ENCODE peak calls at places on chromosome 10, in ten cellular contexts. I is IMR-90, M is right atrium auricular region, W is mucosa of descending colon, S is sigmoid colon, J is fibroblast of the aortic adventitia, P is GM12865, A is H9, X is neural crest cell, C is kidney epithelial cell. Q is an unnamed sample.

GRCh38 chr10:28480566-28480965 is 52.4 kb upstream of the WAC start:
- DNase-seq in I (no peak), M (no peak), W (no peak), S (no peak), J (no peak), P (no peak), A (no peak), X (no peak), C (no peak), Q (no peak)

GRCh38 chr10:54550016-54550415 is 251.0 kb downstream of the PCDH15 start:
- DNase-seq in I (no peak), M (no peak), W (no peak), S (no peak), J (no peak), P (no peak), A (no peak), X (no peak), C (no peak), Q (no peak)

GRCh38 chr10:110269641-110270318 is 34.9 kb downstream of the SMNDC1 start:
- DNase-seq in I (peak), M (no peak), W (no peak), S (no peak), J (peak), P (peak), A (no peak), X (no peak), C (no peak), Q (no peak)

GRCh38 chr10:106136175-106136574 is 1028.3 kb downstream of the SORCS1 start:
- DNase-seq in I (no peak), M (no peak), W (no peak), S (no peak), J (no peak), P (no peak), A (no peak), X (no peak), C (no peak), Q (no peak)

GRCh38 chr10:27558612-27559020 is 54.5 kb downstream of the RAB18 start:
- DNase-seq in I (peak), M (no peak), W (no peak), S (no peak), J (peak), P (peak), A (peak), X (peak), C (peak), Q (peak)

GRCh38 chr10:110610308-110610774 is 33.8 kb upstream of the RBM20 start:
- DNase-seq in I (peak), M (no peak), W (no peak), S (no peak), J (peak), P (peak), A (peak), X (peak), C (no peak), Q (peak)

GRCh38 chr10:90723416-90724068 is 134.3 kb downstream of the HTR7 start:
- DNase-seq in I (no peak), M (no peak), W (no peak), S (no peak), J (no peak), P (no peak), A (peak), X (no peak), C (no peak), Q (no peak)

GRCh38 chr10:93580824-93581223 is 14.4 kb downstream of the FFAR4 start:
- DNase-seq in I (peak), M (no peak), W (no peak), S (no peak), J (no peak), P (no peak), A (peak), X (peak), C (no peak), Q (peak)

GRCh38 chr10:10528563-10528910 is 489.1 kb upstream of the CELF2 start:
- DNase-seq in I (peak), M (no peak), W (no peak), S (no peak), J (peak), P (no peak), A (no peak), X (no peak), C (no peak), Q (no peak)

GRCh38 chr10:78375854-78376785 is 342.5 kb downstream of the RPS24 start:
- DNase-seq in I (no peak), M (no peak), W (no peak), S (no peak), J (no peak), P (no peak), A (no peak), X (peak), C (no peak), Q (no peak)

GRCh38 chr10:17240617-17241016 is 12.6 kb downstream of the VIM start:
- DNase-seq in I (no peak), M (no peak), W (no peak), S (no peak), J (no peak), P (no peak), A (no peak), X (no peak), C (no peak), Q (no peak)

GRCh38 chr10:5490032-5490431 is 9.3 kb downstream of the CALML5 start:
- DNase-seq in I (no peak), M (no peak), W (no peak), S (no peak), J (no peak), P (no peak), A (no peak), X (no peak), C (no peak), Q (no peak)

GRCh38 chr10:133464582-133465031 is 10.9 kb downstream of the SCART1 start:
- DNase-seq in I (no peak), M (peak), W (no peak), S (no peak), J (no peak), P (no peak), A (no peak), X (no peak), C (no peak), Q (no peak)

GRCh38 chr10:91694170-91694794 is 61.4 kb upstream of the PPP1R3C start:
- DNase-seq in I (peak), M (no peak), W (no peak), S (no peak), J (peak), P (peak), A (no peak), X (no peak), C (no peak), Q (no peak)

GRCh38 chr10:27741173-27742091 is 4.2 kb downstream of the MKX start:
- DNase-seq in I (no peak), M (no peak), W (no peak), S (peak), J (no peak), P (no peak), A (peak), X (no peak), C (no peak), Q (peak)

GRCh38 chr10:70508912-70509366 is 30.4 kb downstream of the PALD1 start:
- DNase-seq in I (peak), M (peak), W (no peak), S (peak), J (peak), P (peak), A (peak), X (no peak), C (no peak), Q (peak)

GRCh38 chr10:3914702-3915101 is 129.7 kb upstream of the KLF6 start:
- DNase-seq in I (no peak), M (no peak), W (no peak), S (no peak), J (no peak), P (no peak), A (no peak), X (no peak), C (no peak), Q (no peak)

GRCh38 chr10:437698-438490 is 251.6 kb downstream of the DIP2C start:
- DNase-seq in I (no peak), M (no peak), W (no peak), S (no peak), J (no peak), P (no peak), A (no peak), X (no peak), C (no peak), Q (no peak)

GRCh38 chr10:107437921-107438320 is 273.4 kb upstream of the SORCS1 start:
- DNase-seq in I (no peak), M (no peak), W (no peak), S (no peak), J (no peak), P (no peak), A (no peak), X (no peak), C (no peak), Q (no peak)

GRCh38 chr10:1669433-1669832 is 67.9 kb downstream of the ADARB2 start:
- DNase-seq in I (no peak), M (no peak), W (no peak), S (no peak), J (no peak), P (no peak), A (no peak), X (no peak), C (no peak), Q (no peak)

GRCh38 chr10:132272061-132272766 is 35.5 kb downstream of the STK32C start:
- DNase-seq in I (peak), M (no peak), W (peak), S (peak), J (peak), P (no peak), A (no peak), X (no peak), C (no peak), Q (no peak)

GRCh38 chr10:930415-931325 is 835 bp downstream of the LARP4B start:
- DNase-seq in I (peak), M (peak), W (peak), S (peak), J (peak), P (peak), A (peak), X (peak), C (no peak), Q (peak)

GRCh38 chr10:72622271-72622670 is 3.6 kb downstream of the MICU1 start:
- DNase-seq in I (no peak), M (no peak), W (no peak), S (no peak), J (no peak), P (no peak), A (no peak), X (no peak), C (no peak), Q (no peak)

GRCh38 chr10:34540492-34540891 is 274.6 kb downstream of the PARD3 start:
- DNase-seq in I (no peak), M (no peak), W (no peak), S (no peak), J (no peak), P (no peak), A (no peak), X (no peak), C (no peak), Q (no peak)

GRCh38 chr10:6191147-6191546 is 11.6 kb upstream of the PFKFB3 start:
- DNase-seq in I (no peak), M (no peak), W (no peak), S (no peak), J (no peak), P (no peak), A (no peak), X (no peak), C (no peak), Q (no peak)

GRCh38 chr10:86218160-86218559 is 148.4 kb downstream of the GRID1 start:
- DNase-seq in I (no peak), M (no peak), W (no peak), S (no peak), J (no peak), P (no peak), A (no peak), X (no peak), C (no peak), Q (no peak)

GRCh38 chr10:77946084-77946483 is 19.5 kb upstream of the DLG5 start:
- DNase-seq in I (no peak), M (no peak), W (no peak), S (no peak), J (peak), P (no peak), A (no peak), X (no peak), C (no peak), Q (no peak)

GRCh38 chr10:131444862-131445461 is 133.4 kb upstream of the TCERG1L start:
- DNase-seq in I (no peak), M (no peak), W (no peak), S (no peak), J (no peak), P (no peak), A (no peak), X (no peak), C (no peak), Q (no peak)

GRCh38 chr10:62045765-62046521 is 144.4 kb downstream of the ARID5B start:
- DNase-seq in I (peak), M (no peak), W (no peak), S (no peak), J (peak), P (peak), A (no peak), X (no peak), C (peak), Q (no peak)

GRCh38 chr10:129035052-129035805 is 431.8 kb upstream of the MGMT start:
- DNase-seq in I (no peak), M (no peak), W (no peak), S (no peak), J (peak), P (peak), A (no peak), X (no peak), C (peak), Q (no peak)

GRCh38 chr10:78706986-78707500 is 361.7 kb upstream of the ZMIZ1 start:
- DNase-seq in I (no peak), M (no peak), W (no peak), S (no peak), J (no peak), P (no peak), A (no peak), X (no peak), C (no peak), Q (no peak)

GRCh38 chr10:94361161-94361794 is 1.5 kb downstream of the NOC3L start:
- DNase-seq in I (no peak), M (no peak), W (no peak), S (no peak), J (peak), P (peak), A (no peak), X (no peak), C (no peak), Q (no peak)

GRCh38 chr10:55628260-55628701 is 732.8 kb downstream of the ZWINT start:
- DNase-seq in I (no peak), M (peak), W (peak), S (no peak), J (no peak), P (no peak), A (peak), X (peak), C (no peak), Q (peak)

GRCh38 chr10:88117227-88117626 is 253.8 kb downstream of the PTEN start:
- DNase-seq in I (no peak), M (no peak), W (no peak), S (no peak), J (no peak), P (peak), A (no peak), X (no peak), C (no peak), Q (no peak)

GRCh38 chr10:28375399-28376354 is 72.8 kb upstream of the MPP7 start:
- DNase-seq in I (peak), M (no peak), W (no peak), S (no peak), J (peak), P (no peak), A (no peak), X (no peak), C (peak), Q (no peak)

GRCh38 chr10:59666310-59666709 is 43.3 kb downstream of the SLC16A9 start:
- DNase-seq in I (no peak), M (no peak), W (no peak), S (no peak), J (no peak), P (no peak), A (no peak), X (no peak), C (no peak), Q (no peak)

DNA sequence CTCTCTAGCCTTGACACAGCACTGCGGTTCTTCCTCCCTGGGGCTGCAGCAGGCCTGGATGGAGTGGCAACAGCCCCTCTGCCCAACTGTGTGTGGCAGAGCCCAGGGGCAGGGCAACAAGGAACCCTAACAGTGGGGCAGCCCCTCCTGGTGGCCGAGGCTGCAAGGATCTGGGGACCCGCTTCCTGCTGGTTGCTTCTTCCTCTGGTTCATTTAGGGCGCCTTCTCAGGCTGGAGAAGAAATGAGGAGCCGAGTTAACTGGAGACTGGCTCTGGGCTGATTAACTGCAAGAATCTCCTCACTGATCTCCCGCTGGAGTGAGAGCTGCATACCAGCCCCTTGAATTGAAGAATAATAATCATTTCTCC is 80.1 kb upstream of the EMX2 start:
- DNase-seq in I (no peak), M (no peak), W (no peak), S (no peak), J (no peak), P (no peak), A (peak), X (no peak), C (no peak), Q (no peak)
- TF ChIP-seq CTCF in I (no peak), M (no peak), W (no peak), S (no peak), J (peak), P (peak), A (peak), X (peak), C (peak), Q (no peak)

DNA sequence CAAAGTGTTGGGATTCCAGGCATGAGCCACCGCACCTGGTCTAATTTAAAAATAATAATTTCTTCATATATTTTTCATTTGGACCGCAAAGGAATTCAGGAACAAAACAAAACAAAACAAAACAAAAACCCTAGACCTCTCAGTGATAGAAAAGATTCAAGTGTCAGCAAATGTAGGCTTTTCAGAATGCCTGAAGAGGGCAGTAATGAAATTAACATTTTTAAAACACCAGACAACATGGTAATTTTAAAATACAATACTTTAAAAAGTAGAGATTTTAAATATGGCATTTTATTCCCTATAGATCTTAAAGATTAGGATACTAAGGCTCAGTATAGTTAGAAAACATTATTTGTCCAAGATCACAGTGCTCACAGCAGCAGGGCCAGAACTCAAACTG is 36.6 kb downstream of the DNMBP start:
- DNase-seq in I (no peak), M (no peak), W (no peak), S (no peak), J (no peak), P (no peak), A (no peak), X (no peak), C (no peak), Q (no peak)
- TF ChIP-seq CTCF in I (peak), M (no peak), W (no peak), S (no peak), J (peak), P (peak), A (peak), X (peak), C (no peak), Q (no peak)

GRCh38 chr10:22434521-22434920 is 89.2 kb downstream of the SPAG6 start:
- DNase-seq in I (no peak), M (no peak), W (no peak), S (no peak), J (no peak), P (no peak), A (no peak), X (no peak), C (no peak), Q (no peak)
- TF ChIP-seq CTCF in I (no peak), M (no peak), W (no peak), S (no peak), J (no peak), P (no peak), A (no peak), X (no peak), C (no peak), Q (no peak)

DNA sequence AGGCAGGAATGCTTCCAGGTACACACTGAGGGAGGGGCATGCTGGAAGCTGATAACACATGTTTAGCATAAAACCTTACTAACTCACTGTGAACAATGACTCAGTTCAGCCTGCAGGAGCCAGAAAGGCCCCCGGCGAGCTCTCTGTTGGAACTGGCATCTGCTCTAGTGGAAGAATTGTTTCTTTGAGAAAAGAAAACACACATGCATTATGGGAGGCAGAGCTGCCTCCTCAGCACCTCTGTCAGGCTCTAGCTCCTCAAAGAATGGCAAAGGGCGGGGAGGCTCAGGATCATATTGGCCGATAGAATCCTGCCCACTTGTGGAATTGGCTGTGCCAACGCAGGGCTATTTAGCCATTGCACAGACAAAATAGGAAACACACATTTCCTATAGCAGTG is 338.3 kb downstream of the CXCL12 start:
- DNase-seq in I (peak), M (no peak), W (no peak), S (no peak), J (peak), P (no peak), A (no peak), X (peak), C (no peak), Q (no peak)
- TF ChIP-seq CTCF in I (no peak), M (no peak), W (no peak), S (no peak), J (peak), P (no peak), A (no peak), X (peak), C (no peak), Q (no peak)

GRCh38 chr10:7409045-7409731 is 1.6 kb downstream of the SFMBT2 start:
- DNase-seq in I (no peak), M (no peak), W (peak), S (no peak), J (no peak), P (peak), A (peak), X (peak), C (no peak), Q (peak)
- TF ChIP-seq CTCF in I (no peak), M (no peak), W (no peak), S (no peak), J (no peak), P (no peak), A (no peak), X (no peak), C (no peak), Q (no peak)

GRCh38 chr10:12749760-12750478 is 251.6 kb downstream of the CCDC3 start:
- DNase-seq in I (no peak), M (no peak), W (no peak), S (no peak), J (no peak), P (no peak), A (no peak), X (no peak), C (no peak), Q (no peak)
- TF ChIP-seq CTCF in I (no peak), M (no peak), W (no peak), S (no peak), J (no peak), P (no peak), A (no peak), X (no peak), C (no peak), Q (no peak)

DNA sequence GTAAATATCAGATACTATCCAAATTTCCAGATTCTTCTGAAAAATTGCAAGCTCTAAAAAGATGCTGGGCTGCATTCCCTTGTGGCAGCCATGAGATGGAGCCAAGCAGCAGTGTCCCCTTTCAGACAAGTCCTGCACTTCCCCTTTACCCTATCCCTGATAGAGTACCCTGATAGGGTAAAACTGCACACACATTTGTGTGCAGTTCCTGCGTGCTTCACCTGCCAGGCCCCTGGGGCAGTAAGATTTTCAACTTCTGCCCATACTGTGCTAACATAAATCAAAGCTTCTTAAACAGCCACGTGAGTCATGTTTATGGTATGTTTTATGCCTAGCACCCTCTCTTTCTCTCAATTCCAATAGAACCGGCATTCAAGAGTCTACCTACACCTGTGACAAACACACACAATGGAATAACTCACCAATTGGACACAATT is 52.2 kb downstream of the IFIT5 start:
- DNase-seq in I (peak), M (no peak), W (no peak), S (no peak), J (peak), P (peak), A (no peak), X (no peak), C (peak), Q (no peak)
- TF ChIP-seq CTCF in I (peak), M (no peak), W (no peak), S (no peak), J (peak), P (peak), A (peak), X (peak), C (peak), Q (no peak)